ENCODE peak calls at places on chromosome 13, in six cellular contexts. U is heart left ventricle, Y is foreskin fibroblast, K is cardiac muscle cell, X is omental fat pad, P is fibroblast of lung. S is an unnamed sample.

GRCh38 chr13:72643339-72643989 is 84.0 kb downstream of the MZT1 start:
- DNase-seq in U (no peak), Y (peak), K (peak), X (peak), P (peak), S (no peak)

GRCh38 chr13:111912453-111912866 is 154.5 kb upstream of the SOX1 start:
- DNase-seq in U (peak), Y (no peak), K (no peak), X (no peak), P (no peak), S (no peak)

GRCh38 chr13:34025746-34026145 is 207.8 kb downstream of the RFC3 start:
- DNase-seq in U (no peak), Y (peak), K (peak), X (no peak), P (peak), S (no peak)

GRCh38 chr13:43446126-43446525 is 340.6 kb downstream of the ENOX1 start:
- DNase-seq in U (no peak), Y (no peak), K (no peak), X (no peak), P (no peak), S (no peak)

GRCh38 chr13:92500192-92500591 is 726.4 kb upstream of the GPC6 start:
- DNase-seq in U (no peak), Y (no peak), K (no peak), X (no peak), P (no peak), S (no peak)

GRCh38 chr13:51453959-51454703 is 1.3 kb upstream of the INTS6 start:
- DNase-seq in U (peak), Y (peak), K (no peak), X (no peak), P (no peak), S (no peak)

GRCh38 chr13:33743438-33744368 is 74.2 kb upstream of the RFC3 start:
- DNase-seq in U (no peak), Y (peak), K (peak), X (no peak), P (no peak), S (no peak)

GRCh38 chr13:36998624-36999041 is 507 bp downstream of the ALG5 start:
- DNase-seq in U (peak), Y (peak), K (peak), X (no peak), P (no peak), S (peak)

GRCh38 chr13:33394294-33394932 is 108.9 kb upstream of the STARD13 start:
- DNase-seq in U (no peak), Y (no peak), K (no peak), X (no peak), P (no peak), S (no peak)

GRCh38 chr13:36608474-36608873 is 65.3 kb upstream of the SERTM1 start:
- DNase-seq in U (no peak), Y (peak), K (peak), X (no peak), P (no peak), S (no peak)

GRCh38 chr13:40963927-40964326 is 55.2 kb downstream of the ELF1 start:
- DNase-seq in U (no peak), Y (peak), K (peak), X (no peak), P (peak), S (no peak)

GRCh38 chr13:37375071-37375470 is 223.5 kb downstream of the POSTN start:
- DNase-seq in U (no peak), Y (no peak), K (no peak), X (no peak), P (no peak), S (no peak)

GRCh38 chr13:39684531-39685137 is 29.2 kb downstream of the COG6 start:
- DNase-seq in U (no peak), Y (peak), K (peak), X (no peak), P (peak), S (no peak)

GRCh38 chr13:35388979-35389378 is 87.5 kb downstream of the MAB21L1 start:
- DNase-seq in U (no peak), Y (peak), K (peak), X (no peak), P (peak), S (no peak)

GRCh38 chr13:101383595-101383994 is 32.7 kb downstream of the NALCN start:
- DNase-seq in U (no peak), Y (no peak), K (no peak), X (no peak), P (no peak), S (no peak)

GRCh38 chr13:111022886-111023285 is 92.2 kb upstream of the ARHGEF7 start:
- DNase-seq in U (no peak), Y (no peak), K (no peak), X (no peak), P (no peak), S (no peak)

GRCh38 chr13:43272866-43273265 is 249.5 kb downstream of the DNAJC15 start:
- DNase-seq in U (no peak), Y (no peak), K (no peak), X (no peak), P (no peak), S (no peak)

GRCh38 chr13:47897411-47898050 is 103.5 kb downstream of the SUCLA2 start:
- DNase-seq in U (no peak), Y (no peak), K (peak), X (no peak), P (no peak), S (no peak)

GRCh38 chr13:105805866-105806265 is 729.6 kb downstream of the EFNB2 start:
- DNase-seq in U (no peak), Y (no peak), K (no peak), X (no peak), P (peak), S (no peak)

GRCh38 chr13:99196466-99197256 is 4.0 kb upstream of the UBAC2 start:
- DNase-seq in U (no peak), Y (no peak), K (no peak), X (no peak), P (no peak), S (no peak)
- TF ChIP-seq CTCF in U (no peak), Y (peak), K (peak), X (no peak), P (no peak), S (no peak)

GRCh38 chr13:112984954-112985802 is 16.2 kb downstream of the MCF2L start:
- DNase-seq in U (no peak), Y (no peak), K (no peak), X (no peak), P (no peak), S (no peak)
- TF ChIP-seq CTCF in U (no peak), Y (no peak), K (no peak), X (no peak), P (no peak), S (no peak)

GRCh38 chr13:52711277-52711676 is 28.3 kb downstream of the CNMD start:
- DNase-seq in U (no peak), Y (no peak), K (no peak), X (no peak), P (no peak), S (no peak)

GRCh38 chr13:52706074-52706473 is 33.5 kb downstream of the CNMD start:
- DNase-seq in U (no peak), Y (no peak), K (no peak), X (no peak), P (peak), S (no peak)

GRCh38 chr13:52701728-52702480 is 37.7 kb downstream of the CNMD start:
- DNase-seq in U (no peak), Y (no peak), K (no peak), X (no peak), P (no peak), S (no peak)

GRCh38 chr13:52703482-52703881 is 36.1 kb downstream of the CNMD start:
- DNase-seq in U (no peak), Y (no peak), K (no peak), X (no peak), P (no peak), S (no peak)

DNA sequence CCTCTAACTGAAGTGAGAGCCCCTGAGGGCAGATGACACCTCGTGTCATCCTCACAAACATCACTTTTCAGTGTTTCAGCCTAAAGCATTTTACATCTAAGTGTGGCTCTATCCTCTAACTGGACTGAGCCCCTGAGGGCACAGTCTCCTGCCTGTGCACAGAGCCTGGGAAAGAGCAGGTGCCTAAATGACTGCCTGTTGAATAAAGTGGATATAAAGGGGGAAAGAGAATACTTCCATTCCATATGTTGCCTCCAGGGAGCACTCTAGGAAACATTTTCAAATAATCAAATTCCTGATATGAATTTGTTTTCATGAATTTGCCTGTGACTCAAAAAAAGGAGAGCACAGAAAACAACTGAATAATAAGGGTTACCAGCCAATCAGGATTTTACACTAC is 32.2 kb downstream of the CNMD start:
- DNase-seq in U (no peak), Y (peak), K (peak), X (no peak), P (no peak), S (no peak)
- TF ChIP-seq CTCF in U (no peak), Y (no peak), K (no peak), X (no peak), P (no peak), S (no peak)

GRCh38 chr13:71285700-71286099 is 581.3 kb downstream of the DACH1 start:
- DNase-seq in U (no peak), Y (no peak), K (peak), X (no peak), P (no peak), S (no peak)
- TF ChIP-seq CTCF in U (peak), Y (no peak), K (no peak), X (no peak), P (peak), S (no peak)

GRCh38 chr13:77918391-77919261 is at the start of gene EDNRB:
- DNase-seq in U (peak), Y (peak), K (peak), X (no peak), P (peak), S (peak)
- TF ChIP-seq CTCF in U (no peak), Y (no peak), K (peak), X (no peak), P (peak), S (no peak)

GRCh38 chr13:32164622-32165268 is 133.2 kb downstream of the FRY start:
- DNase-seq in U (no peak), Y (peak), K (peak), X (no peak), P (peak), S (no peak)
- TF ChIP-seq CTCF in U (peak), Y (peak), K (peak), X (no peak), P (peak), S (peak)

GRCh38 chr13:94966380-94966779 is 254.0 kb upstream of the SOX21 start:
- DNase-seq in U (no peak), Y (peak), K (no peak), X (no peak), P (no peak), S (no peak)

GRCh38 chr13:94968757-94969086 is 256.4 kb upstream of the SOX21 start:
- DNase-seq in U (no peak), Y (no peak), K (no peak), X (no peak), P (peak), S (no peak)

GRCh38 chr13:94972262-94972661 is 259.9 kb upstream of the SOX21 start:
- DNase-seq in U (no peak), Y (no peak), K (no peak), X (no peak), P (no peak), S (no peak)

GRCh38 chr13:94967183-94968039 is 255.1 kb upstream of the SOX21 start:
- DNase-seq in U (no peak), Y (peak), K (peak), X (no peak), P (peak), S (peak)

GRCh38 chr13:94968040-94968756 is 255.9 kb upstream of the SOX21 start:
- DNase-seq in U (no peak), Y (peak), K (peak), X (no peak), P (peak), S (no peak)
- TF ChIP-seq CTCF in U (no peak), Y (no peak), K (no peak), X (no peak), P (peak), S (no peak)

GRCh38 chr13:21752501-21752900 is 81.6 kb downstream of the FGF9 start:
- DNase-seq in U (no peak), Y (no peak), K (no peak), X (no peak), P (no peak), S (no peak)
- TF ChIP-seq CTCF in U (no peak), Y (no peak), K (no peak), X (no peak), P (no peak), S (no peak)

GRCh38 chr13:114118763-114119123 is 13.7 kb downstream of the RASA3 start:
- DNase-seq in U (no peak), Y (peak), K (peak), X (no peak), P (peak), S (no peak)
- TF ChIP-seq CTCF in U (no peak), Y (no peak), K (no peak), X (no peak), P (no peak), S (no peak)

S was measured in mesothelial cell of epicardium.